ENCODE peak calls at places on chromosomes 6 and 20, in eight cellular contexts. G, K, P, S, L, J, H and A are unnamed samples.

GRCh38 chr6:32854376-32855178 is 585 bp downstream of the PSMB9 start:
- DNase-seq in H (peak), P (no peak), S (peak), K (peak), L (peak), G (peak), J (no peak), A (peak)

GRCh38 chr6:107187630-107188029 is 72.3 kb upstream of the BEND3 start:
- DNase-seq in L (no peak), K (no peak), J (no peak), P (no peak), G (no peak), S (no peak), H (no peak), A (no peak)

GRCh38 chr6:125597411-125598253 is 151.8 kb upstream of the HEY2 start:
- DNase-seq in K (no peak), P (no peak), S (peak), H (peak), G (no peak), L (no peak), J (no peak), A (peak)

GRCh38 chr20:56646599-56646998 is 17.5 kb downstream of the TFAP2C start:
- DNase-seq in J (no peak), K (no peak), P (no peak), L (no peak), G (no peak), H (no peak), S (no peak), A (no peak)

GRCh38 chr6:44223471-44224153 is at the start of gene SLC29A1:
- DNase-seq in K (peak), H (peak), J (peak), G (peak), S (peak), L (peak), P (peak), A (peak)

GRCh38 chr20:53708129-53708968 is 114.7 kb upstream of the ZNF217 start:
- DNase-seq in S (peak), L (no peak), H (peak), P (peak), J (peak), G (no peak), K (peak), A (peak)

GRCh38 chr20:61925555-61926252 is 140.0 kb downstream of the TAF4 start:
- DNase-seq in H (peak), P (no peak), J (peak), K (no peak), L (no peak), S (no peak), G (no peak), A (no peak)

GRCh38 chr6:35911871-35912653 is 8.8 kb downstream of the SRPK1 start:
- DNase-seq in H (peak), S (no peak), P (no peak), J (peak), G (no peak), K (no peak), L (no peak), A (no peak)

GRCh38 chr6:49151461-49151860 is 311.6 kb downstream of the MMUT start:
- DNase-seq in P (no peak), L (no peak), S (no peak), J (no peak), G (no peak), K (no peak), H (no peak), A (no peak)

GRCh38 chr6:132279592-132280139 is 121.6 kb downstream of the MOXD1 start:
- DNase-seq in G (peak), P (peak), L (peak), H (peak), S (peak), K (peak), J (peak), A (peak)

GRCh38 chr6:108133594-108134179 is 32.1 kb upstream of the NR2E1 start:
- DNase-seq in H (peak), G (peak), K (peak), L (peak), S (no peak), J (peak), P (peak), A (no peak)

GRCh38 chr6:110681543-110682459 is 133.5 kb downstream of the CDK19 start:
- DNase-seq in H (peak), S (no peak), G (no peak), K (peak), L (no peak), P (no peak), J (peak), A (no peak)

GRCh38 chr20:38779247-38780097 is 26.0 kb upstream of the PPP1R16B start:
- DNase-seq in P (peak), H (no peak), G (peak), J (no peak), K (peak), S (no peak), L (no peak), A (no peak)

GRCh38 chr6:130215526-130215925 is 7.2 kb downstream of the SAMD3 start:
- DNase-seq in H (no peak), L (no peak), G (peak), J (no peak), P (no peak), K (no peak), S (peak), A (no peak)

GRCh38 chr6:158064725-158065251 is 83.1 kb downstream of the SYNJ2 start:
- DNase-seq in K (no peak), J (no peak), S (no peak), H (no peak), P (no peak), G (no peak), L (no peak), A (no peak)

GRCh38 chr6:53735896-53736295 is 58.9 kb upstream of the LRRC1 start:
- DNase-seq in H (no peak), J (no peak), G (no peak), P (no peak), K (no peak), S (no peak), L (no peak), A (no peak)

DNA sequence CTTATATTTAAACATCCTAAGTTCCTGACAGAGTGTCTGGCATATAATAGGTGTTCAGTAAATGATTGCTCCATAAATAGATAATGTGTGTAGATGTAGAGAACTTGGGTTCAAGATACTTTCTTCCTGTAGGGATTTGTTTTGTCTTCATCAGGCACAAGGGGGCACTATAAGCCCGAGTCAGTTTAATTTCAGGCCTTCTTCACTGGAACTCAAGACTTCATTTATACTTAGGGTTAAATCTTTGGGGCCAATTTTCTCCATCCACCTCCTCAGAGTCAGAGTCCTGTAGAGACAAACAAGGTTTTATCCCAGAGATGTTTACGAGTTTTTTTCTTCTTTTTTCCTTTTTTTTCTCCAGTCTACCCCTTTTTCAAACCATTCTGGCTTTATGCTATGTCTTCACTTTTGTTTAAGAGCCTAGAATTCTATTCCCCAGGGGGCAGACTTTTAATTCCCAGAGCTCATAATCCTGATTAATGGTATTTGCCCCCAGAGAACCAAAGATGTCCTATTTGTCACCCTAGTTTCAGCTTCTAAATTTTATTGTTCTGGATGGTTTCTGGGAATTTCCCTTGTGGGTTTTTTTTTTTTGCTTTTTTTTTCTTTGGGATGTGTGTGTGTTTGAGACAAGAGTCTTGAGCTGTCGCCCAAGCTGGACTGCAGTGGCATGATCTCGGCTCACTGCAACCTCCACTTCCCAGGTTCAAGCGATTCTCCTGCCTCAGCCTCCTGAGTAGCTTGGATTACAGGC is 88.4 kb downstream of the HFE start:
- DNase-seq in K (peak), L (no peak), P (peak), J (peak), H (peak), G (peak), S (peak), A (peak)
- TF ChIP-seq EZH2phosphoT487 in K (no peak), L (no peak), P (no peak), J (no peak), H (no peak), G (no peak), S (no peak), A (no peak)

GRCh38 chr6:26086214-26086613 is 1.0 kb upstream of the HFE start:
- DNase-seq in H (no peak), L (no peak), G (no peak), J (no peak), S (no peak), P (no peak), K (no peak), A (no peak)

GRCh38 chr6:26089272-26089671 is 2.0 kb downstream of the HFE start:
- DNase-seq in G (no peak), P (no peak), L (no peak), S (no peak), J (no peak), K (no peak), H (peak), A (no peak)

GRCh38 chr6:26088344-26088743 is 1.1 kb downstream of the HFE start:
- DNase-seq in S (no peak), J (no peak), L (no peak), P (no peak), H (peak), K (no peak), G (no peak), A (no peak)

GRCh38 chr6:26092443-26092842 is 5.2 kb downstream of the HFE start:
- DNase-seq in J (no peak), L (no peak), K (no peak), S (no peak), H (no peak), P (no peak), G (no peak), A (peak)

DNA sequence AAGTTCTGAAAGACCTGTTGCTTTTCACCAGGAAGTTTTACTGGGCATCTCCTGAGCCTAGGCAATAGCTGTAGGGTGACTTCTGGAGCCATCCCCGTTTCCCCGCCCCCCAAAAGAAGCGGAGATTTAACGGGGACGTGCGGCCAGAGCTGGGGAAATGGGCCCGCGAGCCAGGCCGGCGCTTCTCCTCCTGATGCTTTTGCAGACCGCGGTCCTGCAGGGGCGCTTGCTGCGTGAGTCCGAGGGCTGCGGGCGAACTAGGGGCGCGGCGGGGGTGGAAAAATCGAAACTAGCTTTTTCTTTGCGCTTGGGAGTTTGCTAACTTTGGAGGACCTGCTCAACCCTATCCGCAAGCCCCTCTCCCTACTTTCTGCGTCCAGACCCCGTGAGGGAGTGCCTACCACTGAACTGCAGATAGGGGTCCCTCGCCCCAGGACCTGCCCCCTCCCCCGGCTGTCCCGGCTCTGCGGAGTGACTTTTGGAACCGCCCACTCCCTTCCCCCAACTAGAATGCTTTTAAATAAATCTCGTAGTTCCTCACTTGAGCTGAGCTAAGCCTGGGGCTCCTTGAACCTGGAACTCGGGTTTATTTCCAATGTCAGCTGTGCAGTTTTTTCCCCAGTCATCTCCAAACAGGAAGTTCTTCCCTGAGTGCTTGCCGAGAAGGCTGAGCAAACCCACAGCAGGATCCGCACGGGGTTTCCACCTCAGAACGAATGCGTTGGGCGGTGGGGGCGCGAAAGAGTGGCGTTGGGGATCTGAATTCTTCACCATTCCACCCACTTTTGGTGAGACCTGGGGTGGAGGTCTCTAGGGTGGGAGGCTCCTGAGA is at the start of gene HFE:
- DNase-seq in K (peak), S (no peak), P (peak), H (peak), L (no peak), J (no peak), G (peak), A (peak)
- H2AFZ ChIP-seq in K (peak), S (peak), P (peak), H (peak), L (no peak), J (no peak), G (peak), A (peak)

GRCh38 chr20:325889-326644 is 715 bp downstream of the SOX12 start:
- DNase-seq in G (peak), S (peak), J (peak), K (peak), P (peak), L (peak), H (peak), A (peak)
- TF ChIP-seq EZH2phosphoT487 in G (no peak), S (no peak), J (no peak), K (no peak), P (no peak), L (no peak), H (no peak), A (no peak)

DNA sequence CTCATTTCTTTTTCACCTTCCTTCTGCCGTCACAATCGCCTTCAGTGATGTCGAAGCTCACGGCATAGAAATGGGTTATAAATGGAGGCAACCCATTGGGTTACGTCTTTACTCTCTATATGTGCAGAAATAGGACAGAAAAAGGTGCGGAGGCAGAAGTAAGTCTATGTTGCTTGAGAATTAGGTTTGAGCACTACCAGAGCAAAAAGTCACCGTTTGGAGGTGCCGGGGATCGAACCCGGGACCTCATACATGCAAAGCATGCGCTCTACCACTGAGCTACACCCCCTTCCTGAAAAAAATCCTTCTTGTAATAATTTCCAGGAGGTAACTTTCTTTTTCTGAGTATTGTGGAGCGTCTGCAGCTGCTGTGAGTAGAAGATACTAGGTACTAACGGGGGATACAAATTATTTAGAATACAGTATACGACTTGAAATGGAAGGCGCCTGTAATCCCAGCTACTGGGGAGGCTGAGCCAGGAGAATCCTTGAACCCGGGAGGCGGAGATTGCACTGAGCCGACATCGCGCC is 134.2 kb downstream of the TRIM27 start:
- DNase-seq in P (peak), H (peak), K (peak), G (peak), S (no peak), L (no peak), J (peak), A (peak)
- H2AFZ ChIP-seq in P (peak), H (peak), K (peak), G (no peak), S (no peak), L (peak), J (peak), A (no peak)

GRCh38 chr6:116624036-116624805 is 7.9 kb downstream of the RSPH4A start:
- DNase-seq in H (peak), G (no peak), P (no peak), L (no peak), K (peak), J (peak), S (no peak), A (no peak)
- TF ChIP-seq EZH2phosphoT487 in H (no peak), G (no peak), P (no peak), L (no peak), K (no peak), J (no peak), S (no peak), A (no peak)